ENCODE peak calls at places on chromosomes 4 and X, in ten cellular contexts. L is esophagus squamous epithelium; Y is body of pancreas; T is MCF 10A; I is astrocyte of the spinal cord; O is HFFc6; W is CD4-positive, alpha-beta T cell; M is endothelial cell; J is NB4; P is upper lobe of right lung. K is an unnamed sample.
A peak's percentile ranks its signal among the peaks of the same experiment; 100 is the strongest.

GRCh38 chr4:106291678-106292077 is 24.3 kb downstream of the TBCK start:
- DNase-seq in T (no peak), L (no peak), O (no peak), Y (no peak), M (no peak), I (no peak), J (no peak), W (no peak), P (no peak), K (no peak)

GRCh38 chrX:45716747-45717146 is 516.1 kb upstream of the DIPK2B start:
- DNase-seq in M (no peak), O (no peak), L (no peak), P (no peak), J (no peak), W (no peak), Y (no peak), T (no peak), I (no peak), K (no peak)

GRCh38 chr4:101501421-101501820 is 154.1 kb upstream of the PPP3CA start:
- DNase-seq in I (no peak), J (no peak), O (no peak), Y (no peak), M (no peak), L (no peak), W (no peak), T (no peak), P (no peak), K (no peak)

GRCh38 chr4:49217492-49217891 is 231.4 kb downstream of the CWH43 start:
- DNase-seq in O (no peak), Y (no peak), L (no peak), I (no peak), W (no peak), P (no peak), T (no peak), M (no peak), J (no peak), K (no peak)

GRCh38 chrX:133229361-133229760 is 11.2 kb upstream of the TFDP3 start:
- DNase-seq in I (peak; percentile 29), P (no peak), M (no peak), O (no peak), W (no peak), L (no peak), T (peak; percentile 86), J (no peak), Y (no peak), K (no peak)

GRCh38 chr4:108536577-108536976 is 83.8 kb upstream of the RPL34 start:
- DNase-seq in I (no peak), M (no peak), P (no peak), J (no peak), L (no peak), T (peak; percentile 21), Y (no peak), O (no peak), W (no peak), K (no peak)

GRCh38 chr4:180587379-180587778 is 1655.8 kb upstream of the TENM3 start:
- DNase-seq in W (no peak), T (no peak), I (no peak), O (no peak), L (no peak), Y (no peak), M (no peak), J (no peak), P (no peak), K (no peak)

GRCh38 chr4:74362347-74362746 is 2.6 kb upstream of the EREG start:
- DNase-seq in L (no peak), P (no peak), T (no peak), I (no peak), M (no peak), W (no peak), O (peak; percentile 66), J (no peak), Y (no peak), K (no peak)

GRCh38 chrX:110145854-110146253 is 142.9 kb downstream of the TMEM164 start:
- DNase-seq in W (no peak), J (peak; percentile 47), P (no peak), I (peak; percentile 43), M (peak; percentile 7), T (peak; percentile 46), Y (no peak), O (no peak), L (no peak), K (no peak)

GRCh38 chrX:111283446-111283845 is 13.2 kb upstream of the CAPN6 start:
- DNase-seq in M (no peak), T (no peak), I (no peak), W (no peak), J (no peak), P (no peak), Y (no peak), L (no peak), O (no peak), K (no peak)

GRCh38 chr4:126004936-126005335 is 690.2 kb downstream of the FAT4 start:
- DNase-seq in J (no peak), T (peak; percentile 53), Y (no peak), O (peak; percentile 55), L (no peak), M (no peak), I (peak; percentile 29), W (no peak), P (no peak), K (no peak)

GRCh38 chr4:23033796-23034195 is 341.1 kb downstream of the GBA3 start:
- DNase-seq in O (no peak), P (no peak), J (no peak), Y (no peak), M (no peak), I (peak; percentile 31), T (no peak), L (no peak), W (no peak), K (no peak)
- TF ChIP-seq CTCF in O (no peak), P (no peak), J (no peak), Y (no peak), M (no peak), I (no peak), T (no peak), L (no peak), W (no peak), K (no peak)

GRCh38 chrX:68403522-68403921 is 29.8 kb downstream of the OPHN1 start:
- DNase-seq in P (no peak), Y (no peak), I (no peak), O (no peak), T (no peak), W (no peak), M (no peak), L (no peak), J (no peak), K (no peak)
- TF ChIP-seq CTCF in P (no peak), Y (no peak), I (no peak), O (no peak), T (no peak), W (no peak), M (no peak), L (no peak), J (no peak), K (no peak)

DNA sequence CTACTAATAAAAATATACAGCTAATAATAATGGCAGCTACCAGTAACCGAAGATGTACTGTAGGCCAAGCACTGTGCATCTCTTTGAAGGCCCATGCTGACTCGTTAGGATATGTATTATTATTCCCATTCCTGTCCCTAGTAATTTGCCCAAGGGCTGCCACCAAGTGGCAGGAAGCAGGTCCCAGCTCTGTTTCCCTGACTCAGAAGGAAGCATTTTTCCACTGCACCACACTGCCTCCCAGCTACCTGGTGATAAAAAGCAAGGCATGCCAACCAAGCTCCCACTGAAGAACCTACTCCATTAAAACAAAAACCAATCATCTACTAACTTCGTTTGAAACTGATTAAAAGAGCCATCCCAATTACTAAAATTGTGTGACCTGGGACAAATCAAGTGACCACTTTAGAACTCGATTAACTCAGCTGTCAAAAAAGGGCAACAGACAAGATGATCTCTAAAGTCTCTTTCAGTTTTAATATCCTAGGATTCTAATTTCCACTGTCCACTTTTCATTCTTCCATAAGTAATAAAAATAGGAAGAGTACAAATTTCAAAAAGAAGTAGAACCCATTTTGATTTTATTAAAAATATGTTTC is 24.3 kb upstream of the PGM2 start:
- DNase-seq in L (no peak), W (no peak), J (peak; percentile 56), M (peak; percentile 47), O (peak; percentile 75), Y (peak; percentile 72), P (peak; percentile 67), T (peak; percentile 87), I (peak; percentile 73), K (no peak)
- TF ChIP-seq CTCF in L (peak; percentile 82), W (no peak), J (peak; percentile 35), M (no peak), O (peak; percentile 76), Y (peak; percentile 40), P (peak; percentile 65), T (peak; percentile 53), I (peak; percentile 71), K (peak; percentile 95)

GRCh38 chrX:11949291-11949690 is 189.0 kb upstream of the FRMPD4 start:
- DNase-seq in J (no peak), O (no peak), Y (no peak), T (no peak), M (no peak), L (no peak), P (no peak), W (no peak), I (no peak), K (no peak)

GRCh38 chrX:11944486-11944885 is 186.4 kb downstream of the MSL3 start:
- DNase-seq in P (no peak), I (peak; percentile 55), M (peak; percentile 38), Y (no peak), J (peak; percentile 26), W (no peak), O (peak; percentile 52), T (peak; percentile 60), L (no peak), K (no peak)
- TF ChIP-seq CTCF in P (no peak), I (peak; percentile 75), M (peak; percentile 38), Y (no peak), J (peak; percentile 40), W (no peak), O (peak; percentile 75), T (peak; percentile 38), L (no peak), K (peak; percentile 22)

GRCh38 chr4:72340803-72341431 is 228.1 kb downstream of the ADAMTS3 start:
- DNase-seq in M (no peak), J (no peak), L (no peak), P (no peak), T (peak; percentile 11), Y (no peak), O (no peak), W (no peak), I (peak; percentile 20), K (no peak)
- TF ChIP-seq CTCF in M (peak; percentile 36), J (no peak), L (no peak), P (no peak), T (no peak), Y (no peak), O (peak; percentile 9), W (no peak), I (peak; percentile 5), K (no peak)

GRCh38 chrX:40922307-40922706 is 162.9 kb upstream of the USP9X start:
- DNase-seq in O (peak; percentile 39), L (no peak), W (no peak), M (no peak), T (peak; percentile 69), Y (no peak), I (peak; percentile 60), P (no peak), J (peak; percentile 23), K (no peak)
- TF ChIP-seq CTCF in O (peak; percentile 73), L (no peak), W (no peak), M (peak; percentile 25), T (peak; percentile 38), Y (no peak), I (peak; percentile 39), P (peak; percentile 19), J (peak; percentile 33), K (peak; percentile 19)